ENCODE peak calls at places on chromosomes 1 and 21, in five cellular contexts. B, S, C, V and E are unnamed samples.
A peak's percentile ranks its signal among the peaks of the same experiment; 100 is the strongest.

GRCh38 chr1:198203434-198203833 is 46.6 kb downstream of the NEK7 start:
- DNase-seq in B (peak; percentile 26), S (no peak), C (no peak), V (no peak), E (no peak)

GRCh38 chr1:46133946-46134345 is 1.5 kb upstream of the PIK3R3 start:
- DNase-seq in B (no peak), S (no peak), C (no peak), V (no peak), E (no peak)

GRCh38 chr1:203629509-203630082 is 3.0 kb downstream of the ATP2B4 start:
- DNase-seq in B (no peak), S (peak; percentile 89), C (peak; percentile 73), V (peak; percentile 71), E (peak; percentile 63)

GRCh38 chr1:113109908-113110554 is 37.0 kb downstream of the LRIG2 start:
- DNase-seq in B (peak; percentile 98), S (no peak), C (peak; percentile 53), V (peak; percentile 41), E (peak; percentile 97)

GRCh38 chr1:217393901-217394300 is 237.0 kb downstream of the GPATCH2 start:
- DNase-seq in B (no peak), S (no peak), C (no peak), V (no peak), E (peak; percentile 14)

GRCh38 chr1:161791889-161792655 is 26.0 kb downstream of the ATF6 start:
- DNase-seq in B (peak; percentile 33), S (no peak), C (no peak), V (no peak), E (peak; percentile 45)

GRCh38 chr1:1247341-1247913 is 905 bp upstream of the C1QTNF12 start:
- DNase-seq in B (no peak), S (no peak), C (no peak), V (no peak), E (no peak)

GRCh38 chr1:39174400-39175081 is 30.0 kb upstream of the MACF1 start:
- DNase-seq in B (no peak), S (no peak), C (no peak), V (no peak), E (no peak)

GRCh38 chr1:68293609-68294353 is 61.5 kb upstream of the WLS start:
- DNase-seq in B (peak; percentile 75), S (no peak), C (peak; percentile 20), V (peak; percentile 29), E (peak; percentile 80)

GRCh38 chr21:33893917-33894316 is 21.7 kb downstream of the ATP5PO start:
- DNase-seq in B (no peak), S (no peak), C (no peak), V (no peak), E (no peak)

GRCh38 chr1:243831463-243831862 is 18.6 kb downstream of the AKT3 start:
- DNase-seq in B (peak; percentile 30), S (no peak), C (no peak), V (no peak), E (peak; percentile 52)
- H3K4me3 ChIP-seq in B (no peak overlapping the region), S (no peak overlapping the region), C (no peak overlapping the region), V (no peak overlapping the region), E (no peak overlapping the region)

DNA sequence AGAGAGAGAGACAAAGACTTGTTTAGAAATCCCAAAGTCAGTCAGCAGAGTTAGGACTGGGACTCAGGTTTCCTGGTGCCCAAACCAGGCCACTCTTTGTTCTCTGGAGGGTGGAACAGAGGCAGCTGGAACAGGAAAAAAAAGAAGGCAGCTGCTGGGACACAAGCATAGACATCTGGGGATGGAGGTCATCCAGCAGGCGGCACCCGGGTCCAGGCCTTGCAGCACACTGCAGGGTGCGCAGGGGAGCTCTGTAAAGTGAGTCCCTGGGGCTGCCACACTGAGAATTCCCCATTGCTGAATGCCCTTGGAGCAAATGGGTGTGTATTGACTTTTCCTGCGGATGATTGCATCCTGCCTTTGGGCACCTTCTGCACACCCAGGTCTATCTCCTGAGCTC is 222.9 kb upstream of the CSF3R start:
- DNase-seq in B (no peak), S (no peak), C (no peak), V (no peak), E (no peak)
- TF ChIP-seq CTCF in B (no peak), S (no peak), C (no peak), V (no peak), E (no peak)

GRCh38 chr1:4029376-4029775 is 129.3 kb upstream of the C1orf174 start:
- DNase-seq in B (no peak), S (no peak), C (no peak), V (no peak), E (no peak)

GRCh38 chr1:4027008-4027407 is 126.9 kb upstream of the C1orf174 start:
- DNase-seq in B (no peak), S (no peak), C (no peak), V (no peak), E (no peak)

GRCh38 chr1:4025752-4026151 is 125.7 kb upstream of the C1orf174 start:
- DNase-seq in B (no peak), S (no peak), C (no peak), V (no peak), E (no peak)

GRCh38 chr1:4027492-4028138 is 127.5 kb upstream of the C1orf174 start:
- DNase-seq in B (no peak), S (no peak), C (no peak), V (no peak), E (no peak)

GRCh38 chr1:4028139-4028501 is 128.0 kb upstream of the C1orf174 start:
- DNase-seq in B (no peak), S (no peak), C (no peak), V (no peak), E (no peak)
- H3K4me3 ChIP-seq in B (no peak overlapping the region), S (no peak overlapping the region), C (no peak overlapping the region), V (no peak overlapping the region), E (no peak overlapping the region)

GRCh38 chr21:16070207-16070651 is 340.4 kb downstream of the USP25 start:
- DNase-seq in B (no peak), S (no peak), C (no peak), V (no peak), E (no peak)
- TF ChIP-seq CTCF in B (no peak), S (no peak), C (no peak), V (no peak), E (peak; percentile 14)